ENCODE peak calls at places on chromosomes 2 and 18, in four cellular contexts. M is sigmoid colon; A is CD8-positive, alpha-beta T cell; P is left lung. O is an unnamed sample.

GRCh38 chr2:182319556-182319955 is 107.3 kb downstream of the PDE1A start:
- DNase-seq in P (no peak), A (no peak), M (no peak), O (no peak)

GRCh38 chr2:224241812-224242211 is 160.1 kb downstream of the FAM124B start:
- DNase-seq in A (no peak), P (no peak), M (no peak), O (no peak)

GRCh38 chr2:204129591-204130270 is 193.2 kb downstream of the ICOS start:
- DNase-seq in M (no peak), A (no peak), P (no peak), O (no peak)

GRCh38 chr18:32284284-32284683 is 94.4 kb downstream of the MEP1B start:
- DNase-seq in M (no peak), P (no peak), A (no peak), O (no peak)

GRCh38 chr2:99858951-99859596 is 283.3 kb downstream of the AFF3 start:
- DNase-seq in P (no peak), M (no peak), A (no peak), O (no peak)

GRCh38 chr2:173395567-173396351 is 41.1 kb downstream of the CDCA7 start:
- DNase-seq in M (no peak), A (no peak), P (no peak), O (no peak)

GRCh38 chr2:12106440-12107080 is 360.1 kb downstream of the LPIN1 start:
- DNase-seq in M (peak; percentile 87), P (no peak), A (no peak), O (no peak)

GRCh38 chr2:28062867-28063266 is 172.3 kb downstream of the BABAM2 start:
- DNase-seq in P (no peak), A (no peak), M (no peak), O (no peak)

GRCh38 chr18:48105317-48105716 is 174.9 kb upstream of the SMAD2 start:
- DNase-seq in M (no peak), P (no peak), A (no peak), O (no peak)

GRCh38 chr18:48361801-48362200 is 47.4 kb downstream of the ZBTB7C start:
- DNase-seq in M (peak; percentile 18), A (no peak), P (no peak), O (no peak)

GRCh38 chr18:47968721-47969120 is 38.3 kb upstream of the SMAD2 start:
- DNase-seq in A (no peak), P (no peak), M (no peak), O (no peak)

GRCh38 chr18:21134895-21135294 is 23.3 kb upstream of the ROCK1 start:
- DNase-seq in P (no peak), M (no peak), A (peak; percentile 27), O (no peak)

GRCh38 chr2:233426619-233427342 is 72.5 kb downstream of the DGKD start:
- DNase-seq in P (no peak), M (no peak), A (no peak), O (no peak)

GRCh38 chr2:84807063-84807485 is 73.8 kb downstream of the TRABD2A start:
- DNase-seq in P (no peak), A (no peak), M (no peak), O (no peak)

GRCh38 chr2:64770781-64771334 is 117.1 kb upstream of the SERTAD2 start:
- DNase-seq in M (peak; percentile 94), P (no peak), A (no peak), O (no peak)

GRCh38 chr18:59514193-59514592 is 155.1 kb upstream of the LMAN1 start:
- DNase-seq in P (no peak), M (peak; percentile 86), A (no peak), O (no peak)

GRCh38 chr18:57839942-57840381 is 36.8 kb upstream of the ATP8B1 start:
- DNase-seq in M (no peak), A (no peak), P (no peak), O (no peak)

GRCh38 chr2:29108225-29108624 is 7.0 kb upstream of the CLIP4 start:
- DNase-seq in P (no peak), A (no peak), M (no peak), O (no peak)

GRCh38 chr2:150168596-150168995 is 318.9 kb downstream of the RND3 start:
- DNase-seq in P (no peak), A (no peak), M (no peak), O (no peak)

GRCh38 chr2:158100411-158100810 is 1.3 kb upstream of the UPP2 start:
- DNase-seq in M (no peak), A (no peak), P (no peak), O (no peak)

GRCh38 chr18:68735498-68736343 is 20.8 kb upstream of the TMX3 start:
- DNase-seq in P (no peak), A (no peak), M (no peak), O (no peak)

GRCh38 chr2:129904532-129905446 is 74.7 kb upstream of the RAB6C start:
- DNase-seq in M (no peak), P (no peak), A (no peak), O (no peak)

GRCh38 chr2:216632952-216633615 is at the start of gene IGFBP2:
- DNase-seq in A (peak; percentile 27), P (no peak), M (no peak), O (peak; percentile 64)

GRCh38 chr2:168030862-168031624 is 216.4 kb downstream of the STK39 start:
- DNase-seq in A (no peak), M (no peak), P (no peak), O (no peak)

GRCh38 chr2:168116448-168116847 is 130.9 kb downstream of the STK39 start:
- DNase-seq in A (no peak), M (no peak), P (no peak), O (no peak)

GRCh38 chr2:68837861-68838341 is 33.3 kb downstream of the BMP10 start:
- DNase-seq in P (no peak), M (no peak), A (no peak), O (no peak)

GRCh38 chr18:67342159-67342558 is 174.4 kb downstream of the DSEL start:
- DNase-seq in P (no peak), M (no peak), A (no peak), O (no peak)

GRCh38 chr2:78465707-78466106 is 559.8 kb upstream of the REG3G start:
- DNase-seq in P (no peak), M (no peak), A (no peak), O (no peak)

GRCh38 chr2:190466819-190467444 is 58.8 kb downstream of the MFSD6 start:
- DNase-seq in M (no peak), A (no peak), P (no peak), O (no peak)

GRCh38 chr2:205001306-205001966 is 456.2 kb downstream of the PARD3B start:
- DNase-seq in A (no peak), M (no peak), P (no peak), O (no peak)

GRCh38 chr2:149145314-149146295 is 107.1 kb downstream of the LYPD6B start:
- DNase-seq in M (no peak), P (no peak), A (no peak), O (no peak)

GRCh38 chr2:4884117-4884571 is 808.0 kb upstream of the SOX11 start:
- DNase-seq in P (peak; percentile 77), M (no peak), A (no peak), O (peak; percentile 70)

GRCh38 chr2:83584674-83585073 is 874.4 kb downstream of the SUCLG1 start:
- DNase-seq in M (no peak), P (no peak), A (no peak), O (no peak)

DNA sequence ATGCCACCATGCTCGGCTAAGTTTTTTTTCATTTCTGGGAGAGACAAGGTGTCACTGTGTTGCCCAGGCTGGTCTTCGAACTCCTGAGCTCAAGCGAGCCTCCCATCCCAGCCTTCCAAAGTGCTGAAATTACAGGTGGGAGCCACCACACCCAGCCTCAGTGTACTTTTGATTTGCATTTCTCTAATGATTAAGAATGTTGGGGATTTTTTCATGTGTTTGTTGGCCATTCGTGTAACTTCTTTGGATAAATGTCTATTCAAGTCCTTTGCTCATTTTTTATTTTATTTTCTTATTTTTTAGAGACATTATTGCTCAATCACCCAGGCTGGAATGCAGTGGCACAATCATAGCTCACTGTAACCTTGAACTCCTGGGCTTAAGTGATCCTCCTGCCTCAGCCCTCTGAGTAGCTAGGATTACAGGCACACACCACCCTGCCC is 73.1 kb downstream of the TMEM185B start:
- DNase-seq in M (no peak), P (no peak), A (no peak), O (no peak)
- H3K9me3 ChIP-seq in M (no peaks in the 10 kb centered on the region), P (no peaks in the 10 kb centered on the region), A (no peaks in the 10 kb centered on the region), O (no peaks in the 10 kb centered on the region)

GRCh38 chr18:65762556-65762955 is 11.7 kb downstream of the CDH7 start:
- DNase-seq in P (no peak), A (no peak), M (no peak), O (no peak)

GRCh38 chr18:65769653-65770052 is 18.8 kb downstream of the CDH7 start:
- DNase-seq in A (no peak), M (no peak), P (no peak), O (no peak)

DNA sequence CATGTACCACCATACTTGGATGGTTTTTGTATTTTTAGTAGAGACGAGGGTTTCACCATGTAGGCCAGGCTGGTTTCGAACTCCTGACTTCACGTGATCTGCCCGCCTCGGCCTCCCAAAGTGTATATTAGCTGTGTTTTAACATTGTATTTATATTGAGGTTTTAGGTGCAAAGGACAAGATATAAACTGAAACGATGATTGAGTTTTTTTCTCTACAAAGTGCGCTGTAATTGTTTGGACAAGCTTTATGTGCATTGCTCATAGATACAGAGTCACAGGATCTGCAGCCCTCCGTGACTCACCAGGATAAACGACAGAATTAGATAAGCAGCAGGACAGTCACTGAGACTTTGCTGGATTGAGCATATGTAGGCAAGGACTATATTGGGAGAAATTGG is 17.6 kb downstream of the CDH7 start:
- DNase-seq in A (no peak), P (no peak), M (no peak), O (no peak)
- H3K9me3 ChIP-seq in A (no peaks in the 10 kb centered on the region), P (no peaks in the 10 kb centered on the region), M (no peaks in the 10 kb centered on the region), O (no peaks in the 10 kb centered on the region)

GRCh38 chr2:80592106-80592505 is 287.6 kb upstream of the LRRTM1 start:
- DNase-seq in A (no peak), P (no peak), M (no peak), O (no peak)
- H3K9me3 ChIP-seq in A (no peaks in the 10 kb centered on the region), P (no peaks in the 10 kb centered on the region), M (no peaks in the 10 kb centered on the region), O (no peaks in the 10 kb centered on the region)

DNA sequence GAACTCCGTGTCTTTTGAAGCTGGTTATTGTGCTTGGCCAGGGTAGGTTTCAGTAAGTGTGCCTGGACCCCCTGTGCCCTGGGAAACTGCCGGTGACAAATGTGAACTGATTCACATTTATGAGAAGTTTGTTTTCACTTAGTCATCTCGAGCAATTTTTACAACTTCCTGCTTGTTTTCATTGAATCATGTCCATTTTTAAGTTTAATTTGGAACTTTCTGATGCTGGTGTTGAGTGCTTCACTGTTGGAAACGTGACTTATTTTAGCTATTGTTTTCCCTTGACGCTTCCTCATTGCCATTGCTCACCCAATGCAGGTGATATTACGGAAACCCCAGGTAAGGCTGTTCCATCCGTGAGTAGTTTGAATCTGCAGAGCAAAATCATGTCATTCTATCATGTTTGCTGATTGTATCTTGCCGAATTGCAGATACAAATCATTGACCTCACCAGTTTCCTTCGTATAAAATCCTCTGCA is 97.2 kb downstream of the RTN4 start:
- DNase-seq in A (no peak), P (no peak), M (no peak), O (no peak)
- H3K9me3 ChIP-seq in A (no peaks in the 10 kb centered on the region), P (no peaks in the 10 kb centered on the region), M (no peaks in the 10 kb centered on the region), O (no peaks in the 10 kb centered on the region)

O was measured in pancreas.